ENCODE peak calls at places on chromosome 5, in ten cellular contexts. One of them, this sample, is unnamed.

GRCh38 chr5:141976176-141976575 is 7.3 kb downstream of the RNF14 start:
- DNase-seq in activated T-helper 1 cell treated with anti-CD3 and anti-CD28 coated beads, Interleukin-2, amount 50 U/mL, for 16 hours: no peak
- DNase-seq in naive thymus-derived CD8-positive, alpha-beta T cell: no peak
- DNase-seq in mesenteric fat pad: no peak
- DNase-seq in T-helper 2 cell: no peak
- DNase-seq in heart left ventricle: no peak
- DNase-seq in tibial artery: no peak
- DNase-seq in IMR-90: no peak
- DNase-seq in SW 1271: no peak
- DNase-seq in HFF-Myc: no peak
- DNase-seq in this sample: no peak

GRCh38 chr5:148090780-148091221 is 27.0 kb downstream of the SPINK5 start:
- DNase-seq in activated T-helper 1 cell treated with anti-CD3 and anti-CD28 coated beads, Interleukin-2, amount 50 U/mL, for 16 hours: no peak
- DNase-seq in naive thymus-derived CD8-positive, alpha-beta T cell: no peak
- DNase-seq in mesenteric fat pad: no peak
- DNase-seq in T-helper 2 cell: no peak
- DNase-seq in heart left ventricle: no peak
- DNase-seq in tibial artery: no peak
- DNase-seq in IMR-90: no peak
- DNase-seq in SW 1271: no peak
- DNase-seq in HFF-Myc: no peak
- DNase-seq in this sample: no peak

GRCh38 chr5:171757853-171758535 is 27.6 kb upstream of the SMIM23 start:
- DNase-seq in activated T-helper 1 cell treated with anti-CD3 and anti-CD28 coated beads, Interleukin-2, amount 50 U/mL, for 16 hours: no peak
- DNase-seq in naive thymus-derived CD8-positive, alpha-beta T cell: no peak
- DNase-seq in mesenteric fat pad: no peak
- DNase-seq in T-helper 2 cell: no peak
- DNase-seq in heart left ventricle: no peak
- DNase-seq in tibial artery: no peak
- DNase-seq in IMR-90: peak
- DNase-seq in SW 1271: peak
- DNase-seq in HFF-Myc: peak
- DNase-seq in this sample: peak

GRCh38 chr5:109654455-109654854 is 35.3 kb upstream of the MAN2A1 start:
- DNase-seq in activated T-helper 1 cell treated with anti-CD3 and anti-CD28 coated beads, Interleukin-2, amount 50 U/mL, for 16 hours: no peak
- DNase-seq in naive thymus-derived CD8-positive, alpha-beta T cell: no peak
- DNase-seq in mesenteric fat pad: no peak
- DNase-seq in T-helper 2 cell: no peak
- DNase-seq in heart left ventricle: no peak
- DNase-seq in tibial artery: no peak
- DNase-seq in IMR-90: no peak
- DNase-seq in SW 1271: no peak
- DNase-seq in HFF-Myc: no peak
- DNase-seq in this sample: no peak

GRCh38 chr5:1083823-1084605 is 27.8 kb downstream of the SLC12A7 start:
- DNase-seq in activated T-helper 1 cell treated with anti-CD3 and anti-CD28 coated beads, Interleukin-2, amount 50 U/mL, for 16 hours: no peak
- DNase-seq in naive thymus-derived CD8-positive, alpha-beta T cell: no peak
- DNase-seq in mesenteric fat pad: no peak
- DNase-seq in T-helper 2 cell: no peak
- DNase-seq in heart left ventricle: no peak
- DNase-seq in tibial artery: no peak
- DNase-seq in IMR-90: no peak
- DNase-seq in SW 1271: no peak
- DNase-seq in HFF-Myc: no peak
- DNase-seq in this sample: no peak

GRCh38 chr5:124650960-124651662 is 95.3 kb downstream of the ZNF608 start:
- DNase-seq in activated T-helper 1 cell treated with anti-CD3 and anti-CD28 coated beads, Interleukin-2, amount 50 U/mL, for 16 hours: no peak
- DNase-seq in naive thymus-derived CD8-positive, alpha-beta T cell: no peak
- DNase-seq in mesenteric fat pad: no peak
- DNase-seq in T-helper 2 cell: no peak
- DNase-seq in heart left ventricle: no peak
- DNase-seq in tibial artery: no peak
- DNase-seq in IMR-90: peak
- DNase-seq in SW 1271: no peak
- DNase-seq in HFF-Myc: peak
- DNase-seq in this sample: no peak

GRCh38 chr5:6712136-6712581 is 1.1 kb upstream of the TENT4A start:
- DNase-seq in activated T-helper 1 cell treated with anti-CD3 and anti-CD28 coated beads, Interleukin-2, amount 50 U/mL, for 16 hours: peak
- DNase-seq in naive thymus-derived CD8-positive, alpha-beta T cell: peak
- DNase-seq in mesenteric fat pad: no peak
- DNase-seq in T-helper 2 cell: peak
- DNase-seq in heart left ventricle: peak
- DNase-seq in tibial artery: peak
- DNase-seq in IMR-90: peak
- DNase-seq in SW 1271: peak
- DNase-seq in HFF-Myc: no peak
- DNase-seq in this sample: peak

GRCh38 chr5:115471674-115472073 is 72.9 kb downstream of the FEM1C start:
- DNase-seq in activated T-helper 1 cell treated with anti-CD3 and anti-CD28 coated beads, Interleukin-2, amount 50 U/mL, for 16 hours: no peak
- DNase-seq in naive thymus-derived CD8-positive, alpha-beta T cell: no peak
- DNase-seq in mesenteric fat pad: no peak
- DNase-seq in T-helper 2 cell: no peak
- DNase-seq in heart left ventricle: peak
- DNase-seq in tibial artery: peak
- DNase-seq in IMR-90: no peak
- DNase-seq in SW 1271: no peak
- DNase-seq in HFF-Myc: no peak
- DNase-seq in this sample: no peak

GRCh38 chr5:115069087-115069968 is 100.4 kb downstream of the TRIM36 start:
- DNase-seq in activated T-helper 1 cell treated with anti-CD3 and anti-CD28 coated beads, Interleukin-2, amount 50 U/mL, for 16 hours: no peak
- DNase-seq in naive thymus-derived CD8-positive, alpha-beta T cell: no peak
- DNase-seq in mesenteric fat pad: no peak
- DNase-seq in T-helper 2 cell: no peak
- DNase-seq in heart left ventricle: no peak
- DNase-seq in tibial artery: peak
- DNase-seq in IMR-90: peak
- DNase-seq in SW 1271: no peak
- DNase-seq in HFF-Myc: peak
- DNase-seq in this sample: no peak

GRCh38 chr5:21680196-21680595 is 1172.9 kb downstream of the CDH12 start:
- DNase-seq in activated T-helper 1 cell treated with anti-CD3 and anti-CD28 coated beads, Interleukin-2, amount 50 U/mL, for 16 hours: no peak
- DNase-seq in naive thymus-derived CD8-positive, alpha-beta T cell: no peak
- DNase-seq in mesenteric fat pad: no peak
- DNase-seq in T-helper 2 cell: no peak
- DNase-seq in heart left ventricle: no peak
- DNase-seq in tibial artery: no peak
- DNase-seq in IMR-90: peak
- DNase-seq in SW 1271: no peak
- DNase-seq in HFF-Myc: peak
- DNase-seq in this sample: no peak

GRCh38 chr5:31408814-31409213 is 123.1 kb downstream of the DROSHA start:
- DNase-seq in activated T-helper 1 cell treated with anti-CD3 and anti-CD28 coated beads, Interleukin-2, amount 50 U/mL, for 16 hours: no peak
- DNase-seq in naive thymus-derived CD8-positive, alpha-beta T cell: no peak
- DNase-seq in mesenteric fat pad: no peak
- DNase-seq in T-helper 2 cell: no peak
- DNase-seq in heart left ventricle: peak
- DNase-seq in tibial artery: no peak
- DNase-seq in IMR-90: peak
- DNase-seq in SW 1271: no peak
- DNase-seq in HFF-Myc: peak
- DNase-seq in this sample: no peak

GRCh38 chr5:159022178-159022556 is 77.5 kb downstream of the EBF1 start:
- DNase-seq in activated T-helper 1 cell treated with anti-CD3 and anti-CD28 coated beads, Interleukin-2, amount 50 U/mL, for 16 hours: no peak
- DNase-seq in naive thymus-derived CD8-positive, alpha-beta T cell: no peak
- DNase-seq in mesenteric fat pad: no peak
- DNase-seq in T-helper 2 cell: no peak
- DNase-seq in heart left ventricle: peak
- DNase-seq in tibial artery: peak
- DNase-seq in IMR-90: peak
- DNase-seq in SW 1271: no peak
- DNase-seq in HFF-Myc: no peak
- DNase-seq in this sample: no peak

GRCh38 chr5:78065663-78066062 is 228.8 kb downstream of the AP3B1 start:
- DNase-seq in activated T-helper 1 cell treated with anti-CD3 and anti-CD28 coated beads, Interleukin-2, amount 50 U/mL, for 16 hours: no peak
- DNase-seq in naive thymus-derived CD8-positive, alpha-beta T cell: no peak
- DNase-seq in mesenteric fat pad: no peak
- DNase-seq in T-helper 2 cell: no peak
- DNase-seq in heart left ventricle: no peak
- DNase-seq in tibial artery: no peak
- DNase-seq in IMR-90: no peak
- DNase-seq in SW 1271: no peak
- DNase-seq in HFF-Myc: no peak
- DNase-seq in this sample: no peak

GRCh38 chr5:178349147-178349527 is 116.5 kb upstream of the PHYKPL start:
- DNase-seq in activated T-helper 1 cell treated with anti-CD3 and anti-CD28 coated beads, Interleukin-2, amount 50 U/mL, for 16 hours: no peak
- DNase-seq in naive thymus-derived CD8-positive, alpha-beta T cell: no peak
- DNase-seq in mesenteric fat pad: no peak
- DNase-seq in T-helper 2 cell: no peak
- DNase-seq in heart left ventricle: no peak
- DNase-seq in tibial artery: no peak
- DNase-seq in IMR-90: no peak
- DNase-seq in SW 1271: no peak
- DNase-seq in HFF-Myc: no peak
- DNase-seq in this sample: no peak

GRCh38 chr5:55445817-55446216 is 88.9 kb downstream of the PLPP1 start:
- DNase-seq in activated T-helper 1 cell treated with anti-CD3 and anti-CD28 coated beads, Interleukin-2, amount 50 U/mL, for 16 hours: no peak
- DNase-seq in naive thymus-derived CD8-positive, alpha-beta T cell: no peak
- DNase-seq in mesenteric fat pad: no peak
- DNase-seq in T-helper 2 cell: no peak
- DNase-seq in heart left ventricle: no peak
- DNase-seq in tibial artery: no peak
- DNase-seq in IMR-90: no peak
- DNase-seq in SW 1271: no peak
- DNase-seq in HFF-Myc: no peak
- DNase-seq in this sample: no peak

GRCh38 chr5:154485850-154486426 is 7.9 kb upstream of the HAND1 start:
- DNase-seq in activated T-helper 1 cell treated with anti-CD3 and anti-CD28 coated beads, Interleukin-2, amount 50 U/mL, for 16 hours: no peak
- DNase-seq in naive thymus-derived CD8-positive, alpha-beta T cell: no peak
- DNase-seq in mesenteric fat pad: no peak
- DNase-seq in T-helper 2 cell: no peak
- DNase-seq in heart left ventricle: no peak
- DNase-seq in tibial artery: no peak
- DNase-seq in IMR-90: no peak
- DNase-seq in SW 1271: no peak
- DNase-seq in HFF-Myc: no peak
- DNase-seq in this sample: no peak

GRCh38 chr5:95959051-95959963 is 2.3 kb downstream of the ELL2 start:
- DNase-seq in activated T-helper 1 cell treated with anti-CD3 and anti-CD28 coated beads, Interleukin-2, amount 50 U/mL, for 16 hours: no peak
- DNase-seq in naive thymus-derived CD8-positive, alpha-beta T cell: no peak
- DNase-seq in mesenteric fat pad: no peak
- DNase-seq in T-helper 2 cell: no peak
- DNase-seq in heart left ventricle: no peak
- DNase-seq in tibial artery: no peak
- DNase-seq in IMR-90: peak
- DNase-seq in SW 1271: no peak
- DNase-seq in HFF-Myc: no peak
- DNase-seq in this sample: no peak

GRCh38 chr5:134240421-134240962 is 14.6 kb upstream of the PPP2CA start:
- DNase-seq in activated T-helper 1 cell treated with anti-CD3 and anti-CD28 coated beads, Interleukin-2, amount 50 U/mL, for 16 hours: no peak
- DNase-seq in naive thymus-derived CD8-positive, alpha-beta T cell: no peak
- DNase-seq in mesenteric fat pad: no peak
- DNase-seq in T-helper 2 cell: no peak
- DNase-seq in heart left ventricle: peak
- DNase-seq in tibial artery: no peak
- DNase-seq in IMR-90: peak
- DNase-seq in SW 1271: no peak
- DNase-seq in HFF-Myc: no peak
- DNase-seq in this sample: no peak

GRCh38 chr5:72032769-72033168 is 74.5 kb upstream of the MAP1B start:
- DNase-seq in activated T-helper 1 cell treated with anti-CD3 and anti-CD28 coated beads, Interleukin-2, amount 50 U/mL, for 16 hours: no peak
- DNase-seq in naive thymus-derived CD8-positive, alpha-beta T cell: no peak
- DNase-seq in mesenteric fat pad: no peak
- DNase-seq in T-helper 2 cell: no peak
- DNase-seq in heart left ventricle: no peak
- DNase-seq in tibial artery: no peak
- DNase-seq in IMR-90: no peak
- DNase-seq in SW 1271: no peak
- DNase-seq in HFF-Myc: no peak
- DNase-seq in this sample: no peak

GRCh38 chr5:139952464-139953070 is 90.5 kb downstream of the NRG2 start:
- DNase-seq in activated T-helper 1 cell treated with anti-CD3 and anti-CD28 coated beads, Interleukin-2, amount 50 U/mL, for 16 hours: no peak
- DNase-seq in naive thymus-derived CD8-positive, alpha-beta T cell: no peak
- DNase-seq in mesenteric fat pad: no peak
- DNase-seq in T-helper 2 cell: no peak
- DNase-seq in heart left ventricle: no peak
- DNase-seq in tibial artery: no peak
- DNase-seq in IMR-90: no peak
- DNase-seq in SW 1271: no peak
- DNase-seq in HFF-Myc: no peak
- DNase-seq in this sample: no peak

GRCh38 chr5:91468643-91469422 is 85.7 kb upstream of the ARRDC3 start:
- DNase-seq in activated T-helper 1 cell treated with anti-CD3 and anti-CD28 coated beads, Interleukin-2, amount 50 U/mL, for 16 hours: no peak
- DNase-seq in naive thymus-derived CD8-positive, alpha-beta T cell: no peak
- DNase-seq in mesenteric fat pad: no peak
- DNase-seq in T-helper 2 cell: no peak
- DNase-seq in heart left ventricle: no peak
- DNase-seq in tibial artery: no peak
- DNase-seq in IMR-90: no peak
- DNase-seq in SW 1271: no peak
- DNase-seq in HFF-Myc: no peak
- DNase-seq in this sample: no peak

GRCh38 chr5:179154346-179154990 is 94.3 kb downstream of the ZNF354C start:
- DNase-seq in activated T-helper 1 cell treated with anti-CD3 and anti-CD28 coated beads, Interleukin-2, amount 50 U/mL, for 16 hours: no peak
- DNase-seq in naive thymus-derived CD8-positive, alpha-beta T cell: no peak
- DNase-seq in mesenteric fat pad: peak
- DNase-seq in T-helper 2 cell: no peak
- DNase-seq in heart left ventricle: no peak
- DNase-seq in tibial artery: peak
- DNase-seq in IMR-90: no peak
- DNase-seq in SW 1271: no peak
- DNase-seq in HFF-Myc: no peak
- DNase-seq in this sample: no peak

GRCh38 chr5:167489202-167489601 is 802.2 kb upstream of the WWC1 start:
- DNase-seq in activated T-helper 1 cell treated with anti-CD3 and anti-CD28 coated beads, Interleukin-2, amount 50 U/mL, for 16 hours: no peak
- DNase-seq in naive thymus-derived CD8-positive, alpha-beta T cell: no peak
- DNase-seq in mesenteric fat pad: no peak
- DNase-seq in T-helper 2 cell: no peak
- DNase-seq in heart left ventricle: no peak
- DNase-seq in tibial artery: no peak
- DNase-seq in IMR-90: no peak
- DNase-seq in SW 1271: no peak
- DNase-seq in HFF-Myc: no peak
- DNase-seq in this sample: no peak

GRCh38 chr5:83450840-83451239 is 20.7 kb upstream of the VCAN start:
- DNase-seq in activated T-helper 1 cell treated with anti-CD3 and anti-CD28 coated beads, Interleukin-2, amount 50 U/mL, for 16 hours: no peak
- DNase-seq in naive thymus-derived CD8-positive, alpha-beta T cell: no peak
- DNase-seq in mesenteric fat pad: no peak
- DNase-seq in T-helper 2 cell: no peak
- DNase-seq in heart left ventricle: no peak
- DNase-seq in tibial artery: no peak
- DNase-seq in IMR-90: no peak
- DNase-seq in SW 1271: no peak
- DNase-seq in HFF-Myc: no peak
- DNase-seq in this sample: no peak

GRCh38 chr5:82641362-82641988 is 363.3 kb upstream of the RPS23 start:
- DNase-seq in activated T-helper 1 cell treated with anti-CD3 and anti-CD28 coated beads, Interleukin-2, amount 50 U/mL, for 16 hours: no peak
- DNase-seq in naive thymus-derived CD8-positive, alpha-beta T cell: no peak
- DNase-seq in mesenteric fat pad: no peak
- DNase-seq in T-helper 2 cell: no peak
- DNase-seq in heart left ventricle: peak
- DNase-seq in tibial artery: peak
- DNase-seq in IMR-90: peak
- DNase-seq in SW 1271: peak
- DNase-seq in HFF-Myc: peak
- DNase-seq in this sample: peak

GRCh38 chr5:123717139-123717538 is 205.2 kb downstream of the CSNK1G3 start:
- DNase-seq in activated T-helper 1 cell treated with anti-CD3 and anti-CD28 coated beads, Interleukin-2, amount 50 U/mL, for 16 hours: no peak
- DNase-seq in naive thymus-derived CD8-positive, alpha-beta T cell: no peak
- DNase-seq in mesenteric fat pad: no peak
- DNase-seq in T-helper 2 cell: no peak
- DNase-seq in heart left ventricle: no peak
- DNase-seq in tibial artery: no peak
- DNase-seq in IMR-90: peak
- DNase-seq in SW 1271: no peak
- DNase-seq in HFF-Myc: peak
- DNase-seq in this sample: no peak

GRCh38 chr5:157266286-157267007 is 524 bp downstream of the CYFIP2 start:
- DNase-seq in activated T-helper 1 cell treated with anti-CD3 and anti-CD28 coated beads, Interleukin-2, amount 50 U/mL, for 16 hours: peak
- DNase-seq in naive thymus-derived CD8-positive, alpha-beta T cell: peak
- DNase-seq in mesenteric fat pad: no peak
- DNase-seq in T-helper 2 cell: peak
- DNase-seq in heart left ventricle: no peak
- DNase-seq in tibial artery: no peak
- DNase-seq in IMR-90: no peak
- DNase-seq in SW 1271: no peak
- DNase-seq in HFF-Myc: no peak
- DNase-seq in this sample: no peak

GRCh38 chr5:14869286-14870164 is 2.1 kb downstream of the ANKH start:
- DNase-seq in activated T-helper 1 cell treated with anti-CD3 and anti-CD28 coated beads, Interleukin-2, amount 50 U/mL, for 16 hours: peak
- DNase-seq in naive thymus-derived CD8-positive, alpha-beta T cell: no peak
- DNase-seq in mesenteric fat pad: no peak
- DNase-seq in T-helper 2 cell: peak
- DNase-seq in heart left ventricle: peak
- DNase-seq in tibial artery: no peak
- DNase-seq in IMR-90: no peak
- DNase-seq in SW 1271: no peak
- DNase-seq in HFF-Myc: no peak
- DNase-seq in this sample: no peak